ENCODE peak calls at places on chromosomes 13 and 19, in seven cellular contexts. T is uterus, L is fibroblast of the aortic adventitia, X is AG10803, Z is heart right ventricle, F is cardiac muscle cell, H is ovary. R is an unnamed sample.
A peak's percentile ranks its signal among the peaks of the same experiment; 100 is the strongest.

GRCh38 chr13:69997061-69997460 is 110.6 kb upstream of the ATXN8OS start:
- DNase-seq in T (no peak), L (no peak), X (no peak), Z (no peak), F (no peak), H (no peak), R (no peak)

GRCh38 chr19:5484398-5485285 is 29.4 kb downstream of the ZNRF4 start:
- DNase-seq in T (no peak), L (no peak), X (no peak), Z (no peak), F (peak; percentile 14), H (no peak), R (peak; percentile 68)

GRCh38 chr13:111482806-111483620 is 162.6 kb downstream of the TEX29 start:
- DNase-seq in T (no peak), L (no peak), X (no peak), Z (no peak), F (no peak), H (no peak), R (no peak)

GRCh38 chr13:102845630-102846260 is at the start of gene ERCC5:
- DNase-seq in T (peak; percentile 92), L (peak; percentile 96), X (peak; percentile 96), Z (peak; percentile 93), F (peak; percentile 97), H (peak; percentile 93), R (peak; percentile 92)

GRCh38 chr19:32870154-32870573 is 597 bp upstream of the SLC7A9 start:
- DNase-seq in T (no peak), L (no peak), X (no peak), Z (no peak), F (no peak), H (no peak), R (no peak)

GRCh38 chr13:30639671-30640070 is 22.0 kb downstream of the USPL1 start:
- DNase-seq in T (no peak), L (peak; percentile 80), X (peak; percentile 17), Z (no peak), F (peak; percentile 86), H (no peak), R (no peak)

GRCh38 chr13:94435604-94436226 is 43.8 kb downstream of the DCT start:
- DNase-seq in T (no peak), L (peak; percentile 74), X (peak; percentile 59), Z (no peak), F (peak; percentile 74), H (no peak), R (no peak)

GRCh38 chr13:90105881-90106496 is 1241.5 kb upstream of the MIR17HG start:
- DNase-seq in T (no peak), L (peak; percentile 20), X (peak; percentile 82), Z (no peak), F (peak; percentile 59), H (no peak), R (no peak)

GRCh38 chr13:30308548-30308947 is 1.2 kb upstream of the KATNAL1 start:
- DNase-seq in T (no peak), L (peak; percentile 63), X (peak; percentile 28), Z (no peak), F (peak; percentile 82), H (no peak), R (no peak)

GRCh38 chr13:64525687-64526086 is 2704.4 kb downstream of the PCDH9 start:
- DNase-seq in T (no peak), L (no peak), X (no peak), Z (no peak), F (no peak), H (no peak), R (no peak)

GRCh38 chr13:73060251-73061160 is 1.7 kb downstream of the KLF5 start:
- DNase-seq in T (peak; percentile 22), L (peak; percentile 81), X (peak; percentile 79), Z (peak; percentile 14), F (peak; percentile 75), H (peak; percentile 31), R (peak; percentile 36)

GRCh38 chr19:10289836-10290438 is at the start of gene ICAM5:
- DNase-seq in T (no peak), L (no peak), X (no peak), Z (no peak), F (peak; percentile 46), H (no peak), R (no peak)

GRCh38 chr13:45742985-45743384 is 40.9 kb downstream of the CBY2 start:
- DNase-seq in T (no peak), L (no peak), X (no peak), Z (no peak), F (no peak), H (no peak), R (no peak)

GRCh38 chr13:45750566-45750965 is 48.4 kb downstream of the CBY2 start:
- DNase-seq in T (no peak), L (no peak), X (no peak), Z (no peak), F (no peak), H (no peak), R (no peak)

GRCh38 chr13:45747071-45747470 is 45.0 kb downstream of the CBY2 start:
- DNase-seq in T (no peak), L (no peak), X (no peak), Z (no peak), F (no peak), H (no peak), R (no peak)

GRCh38 chr13:45749026-45749759 is 47.1 kb downstream of the CBY2 start:
- DNase-seq in T (no peak), L (no peak), X (no peak), Z (no peak), F (no peak), H (no peak), R (no peak)

GRCh38 chr13:45744979-45745378 is 42.9 kb downstream of the CBY2 start:
- DNase-seq in T (no peak), L (no peak), X (no peak), Z (no peak), F (no peak), H (no peak), R (no peak)
- H3K4me3 ChIP-seq in T (no peak overlapping the region), L (no peak overlapping the region), X (no peak overlapping the region), Z (no peak overlapping the region), F (no peak overlapping the region), H (no peak overlapping the region), R (no peak overlapping the region)

DNA sequence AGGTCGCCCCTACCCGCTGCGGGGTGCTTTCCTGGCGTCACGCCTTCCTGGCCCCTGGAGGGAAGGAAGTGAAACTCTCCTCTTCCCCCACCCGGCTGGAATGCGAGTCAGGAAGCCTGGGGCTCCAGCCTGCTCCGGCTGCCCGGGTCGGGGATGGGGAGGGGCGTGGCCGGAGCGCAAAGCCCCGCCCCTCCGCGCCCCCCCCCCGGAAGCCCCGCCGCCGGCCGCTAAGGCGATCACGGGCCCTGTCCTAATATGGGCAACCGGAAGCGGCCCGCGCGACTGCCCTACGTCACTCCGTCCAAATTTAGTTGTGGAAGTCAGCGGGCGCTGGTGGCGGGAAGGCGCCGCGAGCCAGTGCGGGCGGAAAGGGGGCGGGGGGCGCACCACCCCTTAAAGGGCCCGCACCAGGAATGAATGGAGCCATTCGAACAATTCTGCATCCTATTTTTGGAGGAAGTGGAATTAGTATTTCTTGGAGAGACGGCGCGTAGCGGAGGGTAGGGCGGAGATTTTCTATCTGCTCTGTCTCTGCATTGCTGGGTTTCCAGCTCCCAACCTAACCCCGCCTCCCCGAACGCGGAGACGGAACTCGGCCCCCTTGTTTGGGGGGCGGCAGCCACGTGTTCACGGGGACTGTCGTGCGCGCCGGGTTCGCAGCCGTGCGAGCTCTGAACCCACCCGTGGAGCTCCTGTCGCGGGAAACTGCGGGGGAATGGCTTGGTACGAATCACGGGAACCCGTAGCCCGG is 1.6 kb downstream of the IER2 start:
- DNase-seq in T (peak; percentile 98), L (peak; percentile 97), X (peak; percentile 97), Z (peak; percentile 97), F (peak; percentile 99), H (peak; percentile 98), R (peak; percentile 97)
- TF ChIP-seq CTCF in T (peak; percentile 42), L (peak; percentile 31), X (peak; percentile 43), Z (peak; percentile 6), F (no peak), H (no peak), R (no peak)

GRCh38 chr19:953501-954271 is 27.9 kb downstream of the ARID3A start:
- DNase-seq in T (no peak), L (no peak), X (no peak), Z (no peak), F (peak; percentile 26), H (no peak), R (no peak)

GRCh38 chr19:952680-953500 is 27.1 kb downstream of the ARID3A start:
- DNase-seq in T (no peak), L (no peak), X (no peak), Z (no peak), F (peak; percentile 59), H (no peak), R (no peak)

GRCh38 chr19:955803-956746 is 28.1 kb upstream of the WDR18 start:
- DNase-seq in T (no peak), L (no peak), X (no peak), Z (no peak), F (no peak), H (no peak), R (no peak)

GRCh38 chr19:954272-954671 is 28.4 kb downstream of the ARID3A start:
- DNase-seq in T (no peak), L (no peak), X (no peak), Z (no peak), F (no peak), H (no peak), R (no peak)

GRCh38 chr19:954672-955494 is 29.0 kb downstream of the ARID3A start:
- DNase-seq in T (no peak), L (no peak), X (no peak), Z (no peak), F (peak; percentile 46), H (no peak), R (no peak)
- H3K4me3 ChIP-seq in T (no peak overlapping the region), L (no peak overlapping the region), X (no peak overlapping the region), Z (no peak overlapping the region), F (no peak overlapping the region), H (no peak overlapping the region), R (no peak overlapping the region)

DNA sequence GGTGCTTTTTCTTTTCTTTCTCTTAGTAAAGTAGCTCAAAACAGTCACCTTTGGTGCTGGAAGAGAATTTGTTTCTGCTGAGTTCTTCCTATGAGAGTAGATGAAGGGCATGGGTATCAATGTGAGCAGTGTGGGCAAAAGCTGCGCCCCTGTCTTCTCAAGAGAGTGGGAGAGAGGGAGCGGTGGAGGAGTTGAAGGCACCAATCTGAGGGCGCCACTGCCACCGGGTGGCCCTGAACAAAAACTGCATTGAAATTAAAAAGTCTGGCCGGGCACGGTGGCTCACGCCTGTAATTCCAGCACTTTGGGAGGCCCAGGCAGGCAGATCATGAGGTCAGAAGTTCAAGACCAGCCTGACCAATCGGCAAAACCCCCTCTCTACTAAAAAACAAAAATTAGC is 28.7 kb upstream of the EPHX3 start:
- DNase-seq in T (no peak), L (no peak), X (peak; percentile 23), Z (no peak), F (no peak), H (no peak), R (no peak)
- TF ChIP-seq CTCF in T (no peak), L (peak; percentile 28), X (peak; percentile 32), Z (peak; percentile 26), F (peak; percentile 27), H (no peak), R (no peak)

DNA sequence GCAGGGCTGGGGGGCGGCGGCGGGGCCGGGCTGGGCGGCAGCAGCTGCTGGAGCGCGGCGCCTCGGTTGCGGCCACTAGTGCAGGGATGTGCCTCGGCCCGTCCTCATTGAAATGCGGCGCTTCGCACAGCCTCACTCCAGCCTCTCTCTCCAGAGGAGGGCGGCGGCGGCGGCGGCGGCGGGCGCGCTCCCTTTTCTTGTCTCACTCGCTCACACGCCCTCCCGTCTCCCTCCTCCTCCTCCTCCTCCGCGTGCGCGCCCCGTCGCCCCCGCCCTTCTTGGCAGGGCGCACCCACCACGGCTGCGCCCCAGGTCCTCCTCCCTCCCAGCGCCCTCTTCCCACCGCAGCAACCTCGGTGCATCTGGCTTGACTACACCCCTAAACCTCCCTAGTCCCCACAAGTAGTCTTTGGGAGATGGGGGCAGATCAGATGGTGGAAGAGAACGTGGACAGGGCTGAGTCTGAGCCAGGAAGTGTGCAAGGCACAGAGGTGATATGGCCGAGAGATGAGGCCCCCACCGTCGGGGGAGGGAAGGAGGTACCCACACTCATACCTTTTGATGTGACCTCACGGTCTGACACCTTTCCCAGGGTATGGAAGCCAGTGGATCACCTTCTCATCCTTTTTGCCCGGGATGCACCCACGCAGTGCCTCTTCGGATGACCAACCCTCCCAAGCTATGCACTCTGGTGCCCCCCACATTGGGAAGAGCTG is at the start of gene DCLK1:
- DNase-seq in T (peak; percentile 62), L (peak; percentile 77), X (peak; percentile 6), Z (peak; percentile 79), F (peak; percentile 65), H (peak; percentile 69), R (peak; percentile 34)
- H3K4me3 ChIP-seq in T (peak within 1 kb of the TSS; percentile 51), L (peak within 1 kb of the TSS; percentile 91), X (peak within 1 kb of the TSS; percentile 27), Z (peak within 1 kb of the TSS; percentile 67), F (peak within 1 kb of the TSS; percentile 32), H (peak within 1 kb of the TSS; percentile 40), R (peak within 1 kb of the TSS; percentile 3)